ENCODE peak calls at places on chromosomes 3 and 15, in nine cellular contexts. S is H7; J is activated naive CD4-positive, alpha-beta T cell treated with anti-CD3 and anti-CD28 coated beads, Interleukin-2, amount 50 U/mL, for 72 hours; X is activated T-helper 1 cell treated with Interleukin-2 at 50 U/mL for 16 hours; V is head of caudate nucleus; B is fibroblast of the aortic adventitia; M is kidney tubule cell; G is NCI-H1105 treated with DMSO at 0.1 percent for 48 hours; T is GM04504. N is an unnamed sample.

GRCh38 chr3:134376385-134376765 is 2.1 kb upstream of the AMOTL2 start:
- DNase-seq in S (no peak), J (no peak), X (no peak), V (no peak), B (no peak), M (no peak), G (no peak), T (no peak), N (peak; percentile 43)

GRCh38 chr3:12467746-12468145 is 16.5 kb upstream of the TSEN2 start:
- DNase-seq in S (no peak), J (no peak), X (no peak), V (no peak), B (no peak), M (no peak), G (no peak), T (no peak), N (no peak)

GRCh38 chr15:92899910-92900711 is at the start of gene CHD2:
- DNase-seq in S (peak; percentile 83), J (peak; percentile 73), X (peak; percentile 49), V (peak; percentile 47), B (peak; percentile 81), M (peak; percentile 91), G (peak; percentile 82), T (peak; percentile 60), N (peak; percentile 72)

GRCh38 chr3:193852901-193853300 is 259.9 kb downstream of the OPA1 start:
- DNase-seq in S (no peak), J (no peak), X (no peak), V (no peak), B (peak; percentile 12), M (no peak), G (no peak), T (no peak), N (no peak)

GRCh38 chr15:26771917-26772587 is 814 bp downstream of the GABRB3 start:
- DNase-seq in S (peak; percentile 64), J (no peak), X (no peak), V (no peak), B (no peak), M (peak; percentile 25), G (peak; percentile 33), T (no peak), N (no peak)

GRCh38 chr3:133570139-133570936 is 3.1 kb upstream of the CDV3 start:
- DNase-seq in S (no peak), J (no peak), X (no peak), V (no peak), B (peak; percentile 95), M (peak; percentile 95), G (no peak), T (no peak), N (no peak)

GRCh38 chr15:96326551-96327154 is 3.8 kb upstream of the NR2F2 start:
- DNase-seq in S (peak; percentile 71), J (no peak), X (no peak), V (no peak), B (peak; percentile 73), M (peak; percentile 59), G (peak; percentile 27), T (no peak), N (peak; percentile 54)

GRCh38 chr3:50978991-50979667 is 304.4 kb downstream of the DOCK3 start:
- DNase-seq in S (peak; percentile 61), J (no peak), X (no peak), V (no peak), B (no peak), M (no peak), G (no peak), T (no peak), N (no peak)

GRCh38 chr3:23659274-23659673 is 146.5 kb upstream of the UBE2E1 start:
- DNase-seq in S (no peak), J (no peak), X (no peak), V (no peak), B (no peak), M (no peak), G (no peak), T (no peak), N (no peak)

GRCh38 chr3:30952786-30953185 is 58.3 kb upstream of the GADL1 start:
- DNase-seq in S (no peak), J (no peak), X (no peak), V (no peak), B (peak; percentile 45), M (no peak), G (no peak), T (peak; percentile 15), N (no peak)

GRCh38 chr15:93779341-93779740 is 452.0 kb upstream of the MCTP2 start:
- DNase-seq in S (no peak), J (no peak), X (no peak), V (no peak), B (no peak), M (no peak), G (no peak), T (no peak), N (no peak)

GRCh38 chr3:47017504-47018268 is 38.2 kb downstream of the NBEAL2 start:
- DNase-seq in S (no peak), J (no peak), X (no peak), V (no peak), B (no peak), M (peak; percentile 35), G (no peak), T (no peak), N (no peak)

GRCh38 chr3:139940622-139941021 is 5.6 kb downstream of the CLSTN2 start:
- DNase-seq in S (no peak), J (no peak), X (no peak), V (no peak), B (no peak), M (no peak), G (no peak), T (no peak), N (no peak)

GRCh38 chr15:76185716-76186115 is 125.6 kb downstream of the ETFA start:
- DNase-seq in S (peak; percentile 92), J (no peak), X (no peak), V (no peak), B (peak; percentile 85), M (peak; percentile 77), G (peak; percentile 20), T (no peak), N (no peak)

GRCh38 chr3:64084640-64085039 is 61.3 kb upstream of the PSMD6 start:
- DNase-seq in S (no peak), J (no peak), X (no peak), V (no peak), B (peak; percentile 60), M (peak; percentile 100), G (no peak), T (no peak), N (no peak)

GRCh38 chr15:63501256-63502089 is 2.9 kb upstream of the USP3 start:
- DNase-seq in S (peak; percentile 74), J (no peak), X (peak; percentile 40), V (no peak), B (peak; percentile 98), M (peak; percentile 87), G (no peak), T (peak; percentile 80), N (peak; percentile 84)

GRCh38 chr3:38421679-38422336 is 31.9 kb upstream of the ACVR2B start:
- DNase-seq in S (no peak), J (no peak), X (no peak), V (no peak), B (no peak), M (no peak), G (no peak), T (no peak), N (no peak)

GRCh38 chr3:76470285-76470684 is 569.6 kb upstream of the ROBO2 start:
- DNase-seq in S (no peak), J (no peak), X (no peak), V (no peak), B (no peak), M (peak; percentile 86), G (no peak), T (peak; percentile 28), N (no peak)

GRCh38 chr15:29681486-29681845 is 140.8 kb downstream of the TJP1 start:
- DNase-seq in S (no peak), J (no peak), X (no peak), V (no peak), B (no peak), M (no peak), G (no peak), T (no peak), N (no peak)

GRCh38 chr3:151743860-151744259 is 10.1 kb downstream of the AADACL2 start:
- DNase-seq in S (no peak), J (no peak), X (no peak), V (no peak), B (no peak), M (no peak), G (no peak), T (no peak), N (no peak)

GRCh38 chr3:184953396-184953795 is 141.4 kb downstream of the VPS8 start:
- DNase-seq in S (peak; percentile 7), J (no peak), X (no peak), V (no peak), B (no peak), M (no peak), G (no peak), T (no peak), N (no peak)

GRCh38 chr3:78116874-78117273 is 1077.0 kb downstream of the ROBO2 start:
- DNase-seq in S (no peak), J (no peak), X (no peak), V (no peak), B (no peak), M (no peak), G (no peak), T (no peak), N (no peak)

GRCh38 chr3:138881233-138881632 is 46.5 kb upstream of the PIK3CB start:
- DNase-seq in S (no peak), J (no peak), X (no peak), V (no peak), B (no peak), M (no peak), G (no peak), T (no peak), N (no peak)

GRCh38 chr3:69212411-69213160 is 90.2 kb upstream of the LMOD3 start:
- DNase-seq in S (no peak), J (no peak), X (no peak), V (no peak), B (peak; percentile 41), M (peak; percentile 91), G (no peak), T (no peak), N (no peak)

GRCh38 chr3:43862470-43862869 is 171.7 kb downstream of the ABHD5 start:
- DNase-seq in S (no peak), J (no peak), X (no peak), V (no peak), B (no peak), M (no peak), G (no peak), T (no peak), N (no peak)